ENCODE peak calls at places on chromosomes 7 and 10, in four cellular contexts. L is heart left ventricle; J is activated CD8-positive, alpha-beta memory T cell treated with anti-CD3 and anti-CD28 coated beads, Interleukin-2, amount 10 ng/mL, durations not matched to agents 7 days and 5 days; G is amygdala. C is an unnamed sample.

GRCh38 chr7:75739796-75740672 is 1.3 kb upstream of the HIP1 start:
- DNase-seq in J (peak), L (no peak), G (no peak), C (no peak)

GRCh38 chr10:75616076-75616475 is 184.7 kb downstream of the LRMDA start:
- DNase-seq in G (no peak), J (no peak), L (no peak), C (no peak)

GRCh38 chr7:90311185-90311584 is 9.9 kb downstream of the FAM237B start:
- DNase-seq in J (no peak), G (no peak), L (no peak), C (no peak)

GRCh38 chr7:143375298-143376034 is 5.7 kb upstream of the ZYX start:
- DNase-seq in G (no peak), L (no peak), J (peak), C (no peak)

GRCh38 chr10:69181433-69181832 is 1.4 kb downstream of the SUPV3L1 start:
- DNase-seq in L (no peak), J (no peak), G (no peak), C (no peak)

GRCh38 chr7:33725641-33726040 is 179.7 kb upstream of the BMPER start:
- DNase-seq in G (no peak), J (no peak), L (no peak), C (no peak)

GRCh38 chr10:124522903-124523260 is 61.3 kb downstream of the LHPP start:
- DNase-seq in J (no peak), G (no peak), L (no peak), C (no peak)

GRCh38 chr7:133355325-133355708 is 102.4 kb downstream of the EXOC4 start:
- DNase-seq in G (no peak), J (no peak), L (no peak), C (no peak)

GRCh38 chr10:104472505-104472904 is 118.9 kb downstream of the CFAP58 start:
- DNase-seq in J (no peak), G (no peak), L (no peak), C (no peak)

GRCh38 chr7:30308392-30308791 is 24.0 kb downstream of the ZNRF2 start:
- DNase-seq in J (no peak), L (no peak), G (no peak), C (no peak)

GRCh38 chr10:127210936-127211335 is 14.5 kb upstream of the INSYN2A start:
- DNase-seq in L (no peak), G (no peak), J (no peak), C (no peak)

GRCh38 chr7:108181073-108181985 is 51.2 kb upstream of the LAMB4 start:
- DNase-seq in J (no peak), L (no peak), G (no peak), C (no peak)

GRCh38 chr10:129161184-129161583 is 305.9 kb upstream of the MGMT start:
- DNase-seq in J (no peak), G (no peak), L (no peak), C (peak)

GRCh38 chr7:73822319-73823173 is 8.2 kb upstream of the CLDN4 start:
- DNase-seq in L (no peak), G (no peak), J (no peak), C (no peak)

GRCh38 chr7:141991144-141991543 is 4.5 kb upstream of the MGAM start:
- DNase-seq in J (no peak), G (no peak), L (no peak), C (no peak)

GRCh38 chr7:82419200-82419599 is 24.4 kb downstream of the CACNA2D1 start:
- DNase-seq in L (peak), J (no peak), G (no peak), C (no peak)

GRCh38 chr7:26265499-26266075 is 26.1 kb upstream of the SNX10 start:
- DNase-seq in J (no peak), L (no peak), G (no peak), C (no peak)

GRCh38 chr7:142871260-142872105 is 14.1 kb downstream of the TRPV6 start:
- DNase-seq in J (peak), L (no peak), G (no peak), C (no peak)

GRCh38 chr10:31353574-31353973 is 34.6 kb downstream of the ZEB1 start:
- DNase-seq in J (peak), L (no peak), G (no peak), C (no peak)

GRCh38 chr7:130953193-130953592 is 219.2 kb upstream of the KLF14 start:
- DNase-seq in L (no peak), J (no peak), G (no peak), C (no peak)

GRCh38 chr7:151675521-151675920 is 155.8 kb upstream of the RHEB start:
- DNase-seq in L (no peak), J (no peak), G (no peak), C (no peak)

GRCh38 chr7:108079291-108080057 is 50.7 kb downstream of the LAMB4 start:
- DNase-seq in G (no peak), J (no peak), L (no peak), C (no peak)

C was measured in esophagus muscularis mucosa.